ENCODE peak calls at places on chromosome X, in five cellular contexts. X is HCT116, V is H1, I is K562, D is HepG2. B is an unnamed sample.

GRCh38 chrX:12901486-12901885 is 4.9 kb upstream of the TLR8 start:
- DNase-seq in X (peak), V (peak), I (peak), D (peak), B (no peak)

GRCh38 chrX:18899796-18900380 is 84.0 kb downstream of the PHKA2 start:
- DNase-seq in X (no peak), V (no peak), I (no peak), D (no peak), B (no peak)

GRCh38 chrX:39397561-39398200 is 596.4 kb downstream of the MID1IP1 start:
- DNase-seq in X (no peak), V (no peak), I (no peak), D (no peak), B (no peak)

GRCh38 chrX:45758319-45758718 is 557.6 kb upstream of the DIPK2B start:
- DNase-seq in X (no peak), V (no peak), I (no peak), D (no peak), B (peak)

GRCh38 chrX:1462596-1463251 is 10.0 kb upstream of the ASMTL start:
- DNase-seq in X (no peak), V (peak), I (no peak), D (no peak), B (no peak)

GRCh38 chrX:38882894-38883620 is 81.8 kb downstream of the MID1IP1 start:
- DNase-seq in X (peak), V (no peak), I (no peak), D (no peak), B (no peak)

GRCh38 chrX:113048480-113048879 is 207.8 kb upstream of the AMOT start:
- DNase-seq in X (no peak), V (no peak), I (no peak), D (no peak), B (no peak)

GRCh38 chrX:42485621-42486020 is 292.3 kb downstream of the PPP1R2C start:
- DNase-seq in X (peak), V (no peak), I (no peak), D (no peak), B (no peak)

GRCh38 chrX:107747596-107748161 is 27.9 kb downstream of the TSC22D3 start:
- DNase-seq in X (no peak), V (no peak), I (no peak), D (no peak), B (no peak)

GRCh38 chrX:17725176-17725575 is 12.1 kb upstream of the SCML1 start:
- DNase-seq in X (no peak), V (no peak), I (no peak), D (peak), B (no peak)

GRCh38 chrX:108139303-108139702 is 47.7 kb downstream of the ATG4A start:
- DNase-seq in X (no peak), V (no peak), I (peak), D (no peak), B (no peak)

GRCh38 chrX:49053223-49054072 is 5.4 kb upstream of the CCDC120 start:
- DNase-seq in X (no peak), V (peak), I (peak), D (peak), B (no peak)

GRCh38 chrX:349196-349595 is 30.6 kb upstream of the GTPBP6 start:
- DNase-seq in X (no peak), V (no peak), I (no peak), D (no peak), B (no peak)

GRCh38 chrX:35696760-35697234 is 101.3 kb upstream of the MAGEB16 start:
- DNase-seq in X (no peak), V (no peak), I (no peak), D (no peak), B (peak)

GRCh38 chrX:1167466-1167865 is 45.0 kb downstream of the CRLF2 start:
- DNase-seq in X (no peak), V (peak), I (no peak), D (no peak), B (no peak)

GRCh38 chrX:115460565-115460888 is 100.4 kb upstream of the PLS3 start:
- DNase-seq in X (no peak), V (no peak), I (no peak), D (no peak), B (no peak)

GRCh38 chrX:22246620-22247019 is 26.1 kb upstream of the CBLL2 start:
- DNase-seq in X (no peak), V (no peak), I (no peak), D (no peak), B (no peak)

GRCh38 chrX:112841114-112841819 is 636 bp upstream of the AMOT start:
- DNase-seq in X (peak), V (peak), I (peak), D (peak), B (no peak)

GRCh38 chrX:44898411-44899221 is 25.6 kb downstream of the KDM6A start:
- DNase-seq in X (no peak), V (peak), I (no peak), D (peak), B (no peak)

GRCh38 chrX:10099411-10099810 is 57.4 kb upstream of the CLCN4 start:
- DNase-seq in X (no peak), V (no peak), I (no peak), D (no peak), B (no peak)

GRCh38 chrX:130994671-130995070 is 63.5 kb upstream of the ARHGAP36 start:
- DNase-seq in X (no peak), V (peak), I (peak), D (no peak), B (no peak)

GRCh38 chrX:104469771-104470170 is 96.2 kb upstream of the IL1RAPL2 start:
- DNase-seq in X (no peak), V (no peak), I (no peak), D (no peak), B (no peak)

GRCh38 chrX:102835504-102836146 is 101.4 kb upstream of the RAB40AL start:
- DNase-seq in X (no peak), V (peak), I (peak), D (peak), B (no peak)

GRCh38 chrX:140434347-140434746 is 70.5 kb downstream of the SOX3 start:
- DNase-seq in X (no peak), V (no peak), I (no peak), D (no peak), B (no peak)

GRCh38 chrX:140433582-140433981 is 71.3 kb downstream of the SOX3 start:
- DNase-seq in X (no peak), V (no peak), I (no peak), D (no peak), B (no peak)

GRCh38 chrX:140440891-140441290 is 64.0 kb downstream of the SOX3 start:
- DNase-seq in X (no peak), V (no peak), I (no peak), D (no peak), B (no peak)

DNA sequence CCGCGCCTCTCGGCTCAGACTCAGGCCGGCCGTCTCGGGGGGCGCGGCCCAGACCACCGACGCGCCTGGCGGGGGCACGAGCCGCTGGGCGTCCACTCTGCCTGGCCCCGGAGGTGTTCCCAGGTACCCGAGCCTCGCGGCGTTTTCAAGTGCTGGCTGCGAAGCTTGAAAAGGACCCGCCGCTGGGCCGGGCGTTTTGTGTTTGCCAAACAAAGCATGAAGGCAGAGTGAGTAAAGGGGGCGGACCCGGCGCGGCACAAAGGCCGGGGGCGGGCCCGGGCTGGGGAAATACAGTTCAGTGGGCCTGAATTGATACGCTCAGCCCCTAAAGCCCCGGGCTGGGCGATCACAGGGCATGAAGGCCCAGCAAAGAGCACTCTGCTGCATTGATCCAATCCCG is 65.4 kb downstream of the SOX3 start:
- DNase-seq in X (no peak), V (peak), I (no peak), D (peak), B (no peak)
- TF ChIP-seq POLR2AphosphoS5 in X (no peak), V (no peak), I (no peak), D (no peak), B (no peak)

GRCh38 chrX:2712428-2712827 is 21.3 kb downstream of the CD99 start:
- DNase-seq in X (no peak), V (no peak), I (no peak), D (no peak), B (no peak)
- TF ChIP-seq ATF3 in X (no peak), V (no peak), I (no peak), D (no peak), B (no peak)

GRCh38 chrX:24491741-24492140 is 26.7 kb downstream of the PDK3 start:
- DNase-seq in X (no peak), V (no peak), I (no peak), D (peak), B (no peak)

GRCh38 chrX:24493740-24494543 is 28.9 kb downstream of the PDK3 start:
- DNase-seq in X (no peak), V (no peak), I (no peak), D (peak), B (no peak)

GRCh38 chrX:24498181-24498580 is 33.1 kb downstream of the PDK3 start:
- DNase-seq in X (no peak), V (no peak), I (no peak), D (peak), B (no peak)

GRCh38 chrX:24495700-24496099 is 30.6 kb downstream of the PDK3 start:
- DNase-seq in X (no peak), V (no peak), I (no peak), D (no peak), B (no peak)

DNA sequence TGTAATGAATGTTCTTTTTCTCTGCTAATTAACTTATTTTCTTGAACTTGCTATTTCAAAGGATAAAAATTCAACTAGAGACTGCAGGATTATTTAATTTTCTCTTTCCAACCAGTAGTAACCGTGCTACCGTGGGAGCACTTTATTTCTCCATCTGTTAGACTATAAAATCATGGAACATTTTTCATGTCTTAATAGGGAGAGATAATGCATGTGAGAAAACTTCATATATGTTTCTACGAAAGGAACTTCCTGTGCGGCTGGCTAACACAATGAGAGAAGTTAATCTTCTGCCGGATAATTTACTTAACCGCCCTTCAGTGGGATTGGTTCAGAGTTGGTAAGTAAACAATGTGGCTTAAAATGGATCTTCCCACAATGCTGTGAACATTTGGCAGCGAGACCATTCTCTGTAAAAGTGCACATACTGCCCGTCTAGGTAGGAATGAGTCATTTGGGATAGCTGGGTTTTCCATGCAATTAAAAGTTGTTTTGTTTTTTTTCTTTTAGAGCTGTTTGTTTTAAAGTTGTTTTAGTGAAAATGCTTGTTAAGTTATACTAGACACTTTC is 29.5 kb downstream of the PDK3 start:
- DNase-seq in X (no peak), V (no peak), I (no peak), D (peak), B (no peak)
- TF ChIP-seq POLR2AphosphoS5 in X (no peak), V (no peak), I (no peak), D (no peak), B (no peak)

DNA sequence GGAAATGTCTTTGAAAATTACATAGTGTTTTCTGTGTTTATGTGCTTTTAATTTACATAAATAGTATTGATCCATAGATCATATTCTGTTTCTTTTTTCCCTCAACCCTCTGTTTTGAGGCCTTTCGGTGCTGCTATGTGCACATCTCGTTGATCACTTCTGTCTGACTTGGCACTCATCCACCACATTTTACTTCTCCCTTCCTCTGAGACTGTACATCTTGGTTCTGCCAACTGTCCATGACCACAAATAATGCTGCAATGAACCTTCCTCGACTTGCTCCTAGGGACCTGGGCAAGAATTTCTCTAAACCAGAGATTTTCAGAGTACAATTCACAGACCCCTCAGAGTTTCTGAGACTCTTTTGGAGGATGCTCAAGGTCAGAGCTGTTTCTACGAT is 74.4 kb downstream of the RTL5 start:
- DNase-seq in X (no peak), V (no peak), I (no peak), D (no peak), B (no peak)
- TF ChIP-seq ATF3 in X (no peak), V (no peak), I (no peak), D (no peak), B (no peak)

GRCh38 chrX:96729868-96730643 is 45.4 kb downstream of the DIAPH2 start:
- DNase-seq in X (no peak), V (no peak), I (no peak), D (no peak), B (no peak)

GRCh38 chrX:96729053-96729452 is 44.4 kb downstream of the DIAPH2 start:
- DNase-seq in X (no peak), V (no peak), I (no peak), D (no peak), B (no peak)
- TF ChIP-seq POLR2AphosphoS5 in X (no peak), V (no peak), I (no peak), D (no peak), B (no peak)

GRCh38 chrX:134804779-134805178 is 146.5 kb upstream of the PLAC1 start:
- DNase-seq in X (no peak), V (no peak), I (no peak), D (no peak), B (no peak)

GRCh38 chrX:134803551-134804183 is 145.4 kb upstream of the PLAC1 start:
- DNase-seq in X (no peak), V (no peak), I (peak), D (peak), B (no peak)

GRCh38 chrX:134803060-134803459 is 144.8 kb upstream of the PLAC1 start:
- DNase-seq in X (no peak), V (no peak), I (no peak), D (peak), B (no peak)

GRCh38 chrX:134798472-134798871 is 140.2 kb upstream of the PLAC1 start:
- DNase-seq in X (no peak), V (no peak), I (no peak), D (no peak), B (no peak)

DNA sequence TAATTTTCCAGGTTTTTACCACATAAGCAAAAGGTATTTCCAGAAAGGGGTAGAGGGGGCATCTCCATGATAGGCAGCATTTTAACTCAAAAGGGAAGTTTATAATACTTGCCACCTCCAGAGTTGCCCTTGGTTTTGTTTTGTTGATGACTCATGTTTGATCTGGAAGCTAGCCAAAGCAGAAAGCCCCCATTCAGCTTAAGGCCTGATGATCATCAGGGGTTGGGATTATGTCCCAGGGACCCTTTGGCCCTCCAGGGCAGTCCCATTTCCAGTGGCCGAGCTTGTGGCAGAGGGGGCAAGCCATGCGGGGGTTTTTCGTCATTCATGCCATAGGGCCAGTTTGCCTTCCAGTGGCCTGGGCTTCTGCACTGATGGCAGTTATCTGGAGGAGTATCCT is 143.0 kb upstream of the PLAC1 start:
- DNase-seq in X (no peak), V (no peak), I (peak), D (peak), B (no peak)
- TF ChIP-seq ATF3 in X (no peak), V (no peak), I (peak), D (no peak), B (no peak)

GRCh38 chrX:41333744-41333993 is 293 bp upstream of the DDX3X start:
- DNase-seq in X (peak), V (no peak), I (no peak), D (peak), B (peak)

GRCh38 chrX:41332005-41332404 is 2.0 kb upstream of the DDX3X start:
- DNase-seq in X (no peak), V (no peak), I (no peak), D (no peak), B (no peak)

GRCh38 chrX:41332408-41332987 is 1.5 kb upstream of the DDX3X start:
- DNase-seq in X (no peak), V (no peak), I (no peak), D (no peak), B (no peak)

GRCh38 chrX:41333994-41334865 is at the start of gene DDX3X:
- DNase-seq in X (peak), V (peak), I (peak), D (peak), B (peak)

GRCh38 chrX:41332988-41333743 is 796 bp upstream of the DDX3X start:
- DNase-seq in X (peak), V (peak), I (peak), D (peak), B (peak)
- TF ChIP-seq POLR2AphosphoS5 in X (peak), V (no peak), I (peak), D (no peak), B (no peak)

DNA sequence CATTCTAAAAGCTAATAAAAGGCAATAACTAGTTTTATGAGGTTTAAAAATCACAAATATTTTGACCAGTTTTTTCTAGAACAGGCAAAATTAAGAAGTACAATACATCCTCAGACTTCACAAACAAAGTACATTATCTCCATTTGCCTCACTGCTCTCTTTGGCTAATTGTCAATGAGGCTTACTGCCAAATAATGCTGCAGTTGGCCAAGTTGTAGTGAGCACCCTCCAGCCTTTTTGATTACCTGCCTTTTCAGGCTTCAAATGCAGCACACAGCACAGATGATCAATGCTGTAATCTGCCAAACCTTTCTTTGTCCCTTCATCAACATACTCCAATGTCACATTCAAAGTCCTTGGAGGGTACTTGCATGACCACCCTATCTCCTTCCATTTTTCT is 605.2 kb downstream of the KLHL13 start:
- DNase-seq in X (no peak), V (no peak), I (no peak), D (no peak), B (no peak)
- TF ChIP-seq ATF3 in X (no peak), V (no peak), I (no peak), D (no peak), B (no peak)

DNA sequence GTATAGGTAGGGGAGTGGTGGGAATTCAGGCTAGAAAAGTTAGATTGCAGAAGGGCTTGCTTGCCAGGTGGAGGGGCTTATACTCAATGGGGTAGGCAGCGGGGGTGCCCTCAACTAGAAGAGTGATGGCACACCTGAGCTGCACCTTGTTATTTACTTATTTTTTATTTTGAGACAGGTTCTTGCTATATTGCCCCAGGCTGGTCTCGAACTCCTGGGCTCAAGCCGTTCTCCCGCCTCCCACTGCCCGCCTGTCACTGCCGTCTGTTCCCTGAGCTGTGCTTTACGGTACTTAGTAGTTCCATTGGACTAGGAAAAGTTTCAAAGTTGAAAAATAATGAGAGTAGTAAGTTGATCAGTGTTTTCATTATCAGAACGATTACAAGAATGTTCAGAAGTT is 2.0 kb downstream of the ZFX start:
- DNase-seq in X (no peak), V (no peak), I (no peak), D (no peak), B (no peak)
- TF ChIP-seq POLR2AphosphoS5 in X (no peak), V (no peak), I (no peak), D (no peak), B (peak)

B was measured in GM12878.